ENCODE peak calls at places on chromosomes 2 and 18, in nine cellular contexts. V is psoas muscle, B is body of pancreas, J is lower lobe of right lung, Q is fibroblast of pulmonary artery, F is tibial artery, D is GM12865, Z is AG09309, M is fibroblast of lung. R is an unnamed sample.
A peak's percentile ranks its signal among the peaks of the same experiment; 100 is the strongest.

GRCh38 chr2:204335642-204336041 is 209.6 kb upstream of the PARD3B start:
- DNase-seq in V (no peak), B (no peak), J (no peak), Q (no peak), F (no peak), D (no peak), Z (no peak), M (no peak), R (no peak)

GRCh38 chr2:33603416-33603815 is 4.3 kb upstream of the FAM98A start:
- DNase-seq in V (no peak), B (no peak), J (no peak), Q (no peak), F (no peak), D (no peak), Z (no peak), M (no peak), R (no peak)

GRCh38 chr2:165793779-165794519 is at the start of gene GALNT3:
- DNase-seq in V (peak; percentile 13), B (peak; percentile 98), J (peak; percentile 94), Q (no peak), F (no peak), D (peak; percentile 19), Z (no peak), M (no peak), R (no peak)

GRCh38 chr2:170530284-170530745 is 184.8 kb upstream of the SP5 start:
- DNase-seq in V (peak; percentile 68), B (peak; percentile 88), J (peak; percentile 84), Q (peak; percentile 49), F (peak; percentile 92), D (no peak), Z (no peak), M (peak; percentile 84), R (peak; percentile 88)

GRCh38 chr2:42043789-42044394 is 3.9 kb upstream of the PKDCC start:
- DNase-seq in V (no peak), B (no peak), J (no peak), Q (no peak), F (no peak), D (no peak), Z (no peak), M (no peak), R (no peak)

GRCh38 chr2:240433973-240434727 is 1.3 kb upstream of the GPC1 start:
- DNase-seq in V (peak; percentile 61), B (peak; percentile 18), J (peak; percentile 47), Q (peak; percentile 93), F (no peak), D (no peak), Z (peak; percentile 83), M (peak; percentile 95), R (peak; percentile 73)

GRCh38 chr2:210814626-210815025 is 258.2 kb downstream of the CPS1 start:
- DNase-seq in V (no peak), B (no peak), J (no peak), Q (no peak), F (no peak), D (no peak), Z (no peak), M (no peak), R (no peak)

GRCh38 chr2:136381722-136382633 is 264.0 kb upstream of the CXCR4 start:
- DNase-seq in V (no peak), B (no peak), J (peak; percentile 54), Q (no peak), F (no peak), D (peak; percentile 94), Z (no peak), M (no peak), R (no peak)

GRCh38 chr18:59885579-59886163 is 14.1 kb upstream of the PMAIP1 start:
- DNase-seq in V (no peak), B (no peak), J (no peak), Q (peak; percentile 82), F (no peak), D (peak; percentile 84), Z (no peak), M (peak; percentile 79), R (peak; percentile 82)

GRCh38 chr18:75173125-75173432 is 35.9 kb downstream of the PTGR3 start:
- DNase-seq in V (no peak), B (no peak), J (no peak), Q (peak; percentile 10), F (no peak), D (peak; percentile 75), Z (no peak), M (peak; percentile 14), R (no peak)

GRCh38 chr2:80086831-80087230 is 217.7 kb downstream of the LRRTM1 start:
- DNase-seq in V (no peak), B (no peak), J (no peak), Q (peak; percentile 60), F (no peak), D (no peak), Z (peak; percentile 46), M (peak; percentile 86), R (peak; percentile 18)

GRCh38 chr18:47632970-47633635 is 297.4 kb downstream of the SMAD2 start:
- DNase-seq in V (no peak), B (no peak), J (no peak), Q (no peak), F (no peak), D (no peak), Z (no peak), M (no peak), R (no peak)

GRCh38 chr18:44229693-44230108 is 451.0 kb upstream of the SETBP1 start:
- DNase-seq in V (peak; percentile 41), B (peak; percentile 42), J (peak; percentile 48), Q (peak; percentile 83), F (peak; percentile 29), D (no peak), Z (peak; percentile 11), M (peak; percentile 73), R (peak; percentile 83)

GRCh38 chr18:7146067-7146466 is 28.5 kb upstream of the LAMA1 start:
- DNase-seq in V (no peak), B (no peak), J (no peak), Q (no peak), F (no peak), D (no peak), Z (no peak), M (no peak), R (no peak)

GRCh38 chr2:65396348-65397026 is 35.9 kb downstream of the SPRED2 start:
- DNase-seq in V (no peak), B (no peak), J (no peak), Q (peak; percentile 32), F (peak; percentile 39), D (no peak), Z (no peak), M (peak; percentile 86), R (no peak)
- H3K4me3 ChIP-seq in V (no peak overlapping the region), B (no peak overlapping the region), J (no peak overlapping the region), Q (no peak overlapping the region), F (no peak overlapping the region), D (no peak overlapping the region), Z (no peak overlapping the region), M (no peak overlapping the region), R (no peak overlapping the region)

GRCh38 chr2:190981733-190982132 is 32.2 kb downstream of the STAT1 start:
- DNase-seq in V (no peak), B (no peak), J (no peak), Q (no peak), F (no peak), D (no peak), Z (no peak), M (no peak), R (no peak)
- TF ChIP-seq CTCF in V (no peak), B (no peak), J (no peak), Q (no peak), F (no peak), D (no peak), Z (no peak), M (no peak), R (no peak)

GRCh38 chr2:142871396-142871795 is 6.1 kb upstream of the KYNU start:
- DNase-seq in V (no peak), B (no peak), J (no peak), Q (no peak), F (no peak), D (peak; percentile 86), Z (no peak), M (no peak), R (no peak)

GRCh38 chr2:142874293-142874814 is 3.1 kb upstream of the KYNU start:
- DNase-seq in V (peak; percentile 17), B (peak; percentile 45), J (peak; percentile 53), Q (peak; percentile 90), F (peak; percentile 60), D (peak; percentile 55), Z (peak; percentile 62), M (peak; percentile 97), R (peak; percentile 62)

GRCh38 chr2:142873850-142874287 is 3.6 kb upstream of the KYNU start:
- DNase-seq in V (no peak), B (no peak), J (no peak), Q (peak; percentile 11), F (no peak), D (no peak), Z (no peak), M (no peak), R (no peak)

GRCh38 chr2:142875010-142875409 is 2.5 kb upstream of the KYNU start:
- DNase-seq in V (no peak), B (no peak), J (no peak), Q (no peak), F (no peak), D (no peak), Z (no peak), M (peak; percentile 9), R (no peak)

DNA sequence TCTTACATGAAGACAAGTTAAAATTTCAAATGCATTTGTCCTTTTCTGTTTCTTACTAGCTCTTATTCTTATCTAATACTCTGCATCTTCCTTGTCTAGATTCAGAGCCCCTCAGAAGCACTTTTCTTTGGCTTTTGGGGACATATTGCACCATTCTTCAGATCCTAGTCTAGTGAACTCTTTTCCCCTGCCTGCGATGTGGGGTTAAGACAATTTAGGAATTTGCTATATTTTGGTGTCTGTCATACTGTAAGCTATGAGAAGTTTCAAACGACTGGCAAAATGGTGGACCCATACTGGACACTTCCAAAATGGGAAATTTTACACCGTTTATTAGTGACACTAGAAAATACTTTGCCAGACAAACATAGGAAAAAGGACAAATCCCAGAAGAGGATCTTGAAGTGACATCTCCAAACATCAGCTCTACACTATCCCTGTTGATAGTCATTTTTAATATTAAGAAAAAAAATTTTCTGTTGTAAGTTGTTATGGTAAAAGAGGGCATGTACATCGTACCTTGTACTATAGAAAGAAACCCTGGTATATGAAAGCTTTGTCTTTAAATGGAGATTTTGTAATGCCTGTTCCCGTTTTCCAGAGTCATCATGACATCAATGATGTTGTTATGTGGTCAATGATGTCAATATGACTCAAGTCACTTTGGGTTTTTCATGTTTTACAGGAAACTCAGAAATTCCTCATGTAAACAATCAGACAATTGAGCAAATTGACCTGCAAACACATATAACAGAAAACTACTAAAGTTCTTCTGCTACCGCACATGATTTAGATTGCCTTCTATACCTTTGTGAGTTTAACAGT is 4.4 kb upstream of the KYNU start:
- DNase-seq in V (no peak), B (no peak), J (no peak), Q (peak; percentile 89), F (no peak), D (no peak), Z (peak; percentile 31), M (peak; percentile 96), R (peak; percentile 59)
- H3K4me3 ChIP-seq in V (no peak overlapping the region), B (no peak overlapping the region), J (no peak overlapping the region), Q (no peak overlapping the region), F (no peak overlapping the region), D (peak overlapping the region; percentile 38), Z (no peak overlapping the region), M (no peak overlapping the region), R (no peak overlapping the region)

DNA sequence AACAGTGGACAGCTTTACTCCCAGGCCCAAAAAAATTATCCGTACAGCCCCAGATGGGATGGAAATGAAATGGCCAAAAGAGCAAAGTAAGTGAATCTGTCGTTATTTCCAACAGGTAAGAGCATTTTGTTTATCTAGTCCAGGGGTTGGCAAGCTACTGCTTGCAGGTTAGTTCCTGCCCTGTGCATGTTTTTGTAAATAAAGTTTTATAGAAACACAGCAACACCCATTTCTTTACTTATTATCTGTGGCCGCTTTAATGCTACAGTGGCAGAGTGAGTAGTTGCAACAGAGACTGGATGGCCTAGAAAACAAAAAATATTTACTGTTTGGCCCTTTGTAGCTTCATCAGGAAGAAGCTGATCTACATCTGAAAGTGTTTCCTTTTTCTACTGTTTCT is 94.3 kb upstream of the FOSL2 start:
- DNase-seq in V (no peak), B (no peak), J (no peak), Q (no peak), F (no peak), D (no peak), Z (no peak), M (no peak), R (no peak)
- TF ChIP-seq CTCF in V (no peak), B (no peak), J (no peak), Q (no peak), F (no peak), D (no peak), Z (no peak), M (no peak), R (no peak)